ENCODE peak calls at places on chromosomes 2 and 18, in five cellular contexts. One of them, this sample, is unnamed.

GRCh38 chr2:71706836-71707235 is 253.5 kb downstream of the DYSF start:
- DNase-seq in GM12865: no peak
- DNase-seq in astrocyte of the spinal cord: no peak
- DNase-seq in bronchial epithelial cell: no peak
- DNase-seq in fibroblast of the aortic adventitia: no peak
- DNase-seq in this sample: no peak

GRCh38 chr2:68203587-68203986 is 45.9 kb downstream of the PNO1 start:
- DNase-seq in fibroblast of the aortic adventitia: no peak
- DNase-seq in bronchial epithelial cell: no peak
- DNase-seq in GM12865: peak; percentile 90
- DNase-seq in astrocyte of the spinal cord: no peak
- DNase-seq in this sample: no peak

GRCh38 chr18:22465859-22466602 is 48.3 kb upstream of the CTAGE1 start:
- DNase-seq in fibroblast of the aortic adventitia: peak; percentile 98
- DNase-seq in astrocyte of the spinal cord: peak; percentile 93
- DNase-seq in bronchial epithelial cell: peak; percentile 97
- DNase-seq in GM12865: no peak
- DNase-seq in this sample: no peak

GRCh38 chr2:240286596-240286995 is 146.1 kb upstream of the OTOS start:
- DNase-seq in bronchial epithelial cell: no peak
- DNase-seq in GM12865: no peak
- DNase-seq in astrocyte of the spinal cord: no peak
- DNase-seq in fibroblast of the aortic adventitia: no peak
- DNase-seq in this sample: no peak

GRCh38 chr2:28713582-28714292 is 37.9 kb upstream of the PPP1CB start:
- DNase-seq in bronchial epithelial cell: peak; percentile 75
- DNase-seq in GM12865: no peak
- DNase-seq in fibroblast of the aortic adventitia: peak; percentile 41
- DNase-seq in astrocyte of the spinal cord: peak; percentile 50
- DNase-seq in this sample: no peak

GRCh38 chr2:196248467-196249104 is 77.2 kb upstream of the STK17B start:
- DNase-seq in GM12865: no peak
- DNase-seq in fibroblast of the aortic adventitia: no peak
- DNase-seq in astrocyte of the spinal cord: no peak
- DNase-seq in bronchial epithelial cell: no peak
- DNase-seq in this sample: no peak

GRCh38 chr2:23430263-23430662 is 45.3 kb downstream of the KLHL29 start:
- DNase-seq in astrocyte of the spinal cord: peak; percentile 86
- DNase-seq in fibroblast of the aortic adventitia: peak; percentile 78
- DNase-seq in bronchial epithelial cell: peak; percentile 57
- DNase-seq in GM12865: no peak
- DNase-seq in this sample: no peak

GRCh38 chr2:146734042-146734715 is 1110.7 kb upstream of the ACVR2A start:
- DNase-seq in GM12865: peak; percentile 40
- DNase-seq in astrocyte of the spinal cord: peak; percentile 68
- DNase-seq in bronchial epithelial cell: peak; percentile 71
- DNase-seq in fibroblast of the aortic adventitia: peak; percentile 87
- DNase-seq in this sample: peak; percentile 31

GRCh38 chr2:46984642-46985476 is 69.3 kb upstream of the MCFD2 start:
- DNase-seq in astrocyte of the spinal cord: peak; percentile 93
- DNase-seq in fibroblast of the aortic adventitia: peak; percentile 96
- DNase-seq in GM12865: peak; percentile 90
- DNase-seq in bronchial epithelial cell: peak; percentile 95
- DNase-seq in this sample: no peak

GRCh38 chr2:27326536-27326935 is 3.6 kb upstream of the MPV17 start:
- DNase-seq in bronchial epithelial cell: no peak
- DNase-seq in fibroblast of the aortic adventitia: no peak
- DNase-seq in GM12865: no peak
- DNase-seq in astrocyte of the spinal cord: no peak
- DNase-seq in this sample: no peak

GRCh38 chr2:111162718-111163331 is 42.1 kb downstream of the BCL2L11 start:
- DNase-seq in fibroblast of the aortic adventitia: no peak
- DNase-seq in astrocyte of the spinal cord: no peak
- DNase-seq in bronchial epithelial cell: peak; percentile 51
- DNase-seq in GM12865: peak; percentile 15
- DNase-seq in this sample: peak; percentile 17

GRCh38 chr2:105929506-105929905 is 184.8 kb downstream of the NCK2 start:
- DNase-seq in GM12865: no peak
- DNase-seq in astrocyte of the spinal cord: no peak
- DNase-seq in fibroblast of the aortic adventitia: no peak
- DNase-seq in bronchial epithelial cell: peak; percentile 7
- DNase-seq in this sample: peak; percentile 94

GRCh38 chr2:190911813-190912212 is 31.2 kb downstream of the GLS start:
- DNase-seq in astrocyte of the spinal cord: no peak
- DNase-seq in fibroblast of the aortic adventitia: peak; percentile 20
- DNase-seq in bronchial epithelial cell: peak; percentile 63
- DNase-seq in GM12865: peak; percentile 38
- DNase-seq in this sample: no peak

GRCh38 chr18:21183670-21184069 is 58.4 kb upstream of the GREB1L start:
- DNase-seq in fibroblast of the aortic adventitia: no peak
- DNase-seq in bronchial epithelial cell: peak; percentile 50
- DNase-seq in astrocyte of the spinal cord: no peak
- DNase-seq in GM12865: peak; percentile 21
- DNase-seq in this sample: no peak

GRCh38 chr18:57194622-57195021 is 47.7 kb downstream of the BOD1L2 start:
- DNase-seq in astrocyte of the spinal cord: no peak
- DNase-seq in fibroblast of the aortic adventitia: no peak
- DNase-seq in bronchial epithelial cell: no peak
- DNase-seq in GM12865: no peak
- DNase-seq in this sample: no peak

GRCh38 chr18:63155910-63156773 is 163.4 kb downstream of the BCL2 start:
- DNase-seq in fibroblast of the aortic adventitia: no peak
- DNase-seq in bronchial epithelial cell: no peak
- DNase-seq in astrocyte of the spinal cord: no peak
- DNase-seq in GM12865: peak; percentile 53
- DNase-seq in this sample: no peak

GRCh38 chr2:109266998-109267854 is 138.2 kb downstream of the SH3RF3 start:
- DNase-seq in astrocyte of the spinal cord: no peak
- DNase-seq in bronchial epithelial cell: peak; percentile 81
- DNase-seq in GM12865: no peak
- DNase-seq in fibroblast of the aortic adventitia: peak; percentile 35
- DNase-seq in this sample: no peak

GRCh38 chr2:52520646-52521045 is 1247.0 kb upstream of the CHAC2 start:
- DNase-seq in bronchial epithelial cell: no peak
- DNase-seq in GM12865: no peak
- DNase-seq in fibroblast of the aortic adventitia: no peak
- DNase-seq in astrocyte of the spinal cord: no peak
- DNase-seq in this sample: no peak

GRCh38 chr2:39234754-39235153 is 9.0 kb downstream of the CDKL4 start:
- DNase-seq in bronchial epithelial cell: peak; percentile 87
- DNase-seq in GM12865: no peak
- DNase-seq in astrocyte of the spinal cord: no peak
- DNase-seq in fibroblast of the aortic adventitia: peak; percentile 11
- DNase-seq in this sample: no peak

GRCh38 chr18:36095936-36096519 is 28.7 kb upstream of the RPRD1A start:
- DNase-seq in bronchial epithelial cell: peak; percentile 71
- DNase-seq in fibroblast of the aortic adventitia: peak; percentile 89
- DNase-seq in GM12865: peak; percentile 74
- DNase-seq in astrocyte of the spinal cord: peak; percentile 77
- DNase-seq in this sample: peak; percentile 73

GRCh38 chr2:30732376-30732775 is 74.9 kb downstream of the CAPN13 start:
- DNase-seq in GM12865: no peak
- DNase-seq in bronchial epithelial cell: no peak
- DNase-seq in fibroblast of the aortic adventitia: no peak
- DNase-seq in astrocyte of the spinal cord: no peak
- DNase-seq in this sample: no peak

GRCh38 chr2:145925591-145925990 is 1405.7 kb upstream of the ZEB2 start:
- DNase-seq in GM12865: no peak
- DNase-seq in bronchial epithelial cell: no peak
- DNase-seq in astrocyte of the spinal cord: no peak
- DNase-seq in fibroblast of the aortic adventitia: no peak
- DNase-seq in this sample: no peak

GRCh38 chr18:23906658-23907057 is 107.9 kb upstream of the TTC39C start:
- DNase-seq in astrocyte of the spinal cord: no peak
- DNase-seq in GM12865: no peak
- DNase-seq in bronchial epithelial cell: no peak
- DNase-seq in fibroblast of the aortic adventitia: no peak
- DNase-seq in this sample: no peak

GRCh38 chr18:23897733-23898132 is 116.8 kb upstream of the TTC39C start:
- DNase-seq in GM12865: no peak
- DNase-seq in astrocyte of the spinal cord: no peak
- DNase-seq in bronchial epithelial cell: no peak
- DNase-seq in fibroblast of the aortic adventitia: no peak
- DNase-seq in this sample: no peak

GRCh38 chr18:23903971-23904370 is 110.6 kb upstream of the TTC39C start:
- DNase-seq in fibroblast of the aortic adventitia: no peak
- DNase-seq in astrocyte of the spinal cord: no peak
- DNase-seq in bronchial epithelial cell: no peak
- DNase-seq in GM12865: no peak
- DNase-seq in this sample: no peak

GRCh38 chr18:23900979-23901378 is 113.6 kb upstream of the TTC39C start:
- DNase-seq in fibroblast of the aortic adventitia: peak; percentile 74
- DNase-seq in bronchial epithelial cell: no peak
- DNase-seq in GM12865: peak; percentile 40
- DNase-seq in astrocyte of the spinal cord: peak; percentile 14
- DNase-seq in this sample: no peak

DNA sequence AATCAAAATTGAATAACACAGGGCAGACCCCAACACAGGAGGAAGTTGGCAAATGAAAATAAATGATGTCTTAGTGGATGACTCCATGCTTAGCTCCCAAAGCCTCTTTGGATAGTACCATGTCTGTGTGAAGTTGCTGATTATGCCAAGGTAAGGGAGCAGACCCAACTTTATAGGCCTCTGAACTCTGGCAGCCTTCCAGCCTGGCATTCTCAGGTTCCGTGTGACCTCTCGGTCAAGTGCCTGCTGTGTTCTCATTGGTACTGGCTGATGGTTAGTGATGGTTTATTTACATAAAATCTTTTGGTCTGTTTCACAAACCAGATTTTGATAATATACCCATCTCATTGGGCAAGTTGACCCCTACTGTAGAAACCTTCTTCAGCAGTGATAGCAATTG is 112.2 kb upstream of the TTC39C start:
- DNase-seq in bronchial epithelial cell: no peak
- DNase-seq in fibroblast of the aortic adventitia: no peak
- DNase-seq in GM12865: no peak
- DNase-seq in astrocyte of the spinal cord: no peak
- DNase-seq in this sample: no peak
- H3K4me3 ChIP-seq in bronchial epithelial cell: no peak overlapping the region
- H3K4me3 ChIP-seq in fibroblast of the aortic adventitia: no peak overlapping the region
- H3K4me3 ChIP-seq in GM12865: no peak overlapping the region
- H3K4me3 ChIP-seq in astrocyte of the spinal cord: no peak overlapping the region
- H3K4me3 ChIP-seq in this sample: no peak overlapping the region

GRCh38 chr18:27599202-27599829 is 414.2 kb upstream of the CHST9 start:
- DNase-seq in fibroblast of the aortic adventitia: peak; percentile 49
- DNase-seq in GM12865: peak; percentile 53
- DNase-seq in astrocyte of the spinal cord: peak; percentile 41
- DNase-seq in bronchial epithelial cell: peak; percentile 38
- DNase-seq in this sample: peak; percentile 12

GRCh38 chr18:27600245-27600644 is 415.1 kb upstream of the CHST9 start:
- DNase-seq in bronchial epithelial cell: no peak
- DNase-seq in astrocyte of the spinal cord: no peak
- DNase-seq in fibroblast of the aortic adventitia: no peak
- DNase-seq in GM12865: peak; percentile 14
- DNase-seq in this sample: no peak

GRCh38 chr18:27604583-27604982 is 419.5 kb upstream of the CHST9 start:
- DNase-seq in bronchial epithelial cell: peak; percentile 82
- DNase-seq in astrocyte of the spinal cord: peak; percentile 37
- DNase-seq in fibroblast of the aortic adventitia: peak; percentile 9
- DNase-seq in GM12865: no peak
- DNase-seq in this sample: no peak

GRCh38 chr18:27605107-27605834 is 420.2 kb upstream of the CHST9 start:
- DNase-seq in astrocyte of the spinal cord: peak; percentile 82
- DNase-seq in bronchial epithelial cell: peak; percentile 66
- DNase-seq in GM12865: peak; percentile 62
- DNase-seq in fibroblast of the aortic adventitia: peak; percentile 80
- DNase-seq in this sample: peak; percentile 15

GRCh38 chr18:27602092-27602491 is 417.0 kb upstream of the CHST9 start:
- DNase-seq in astrocyte of the spinal cord: no peak
- DNase-seq in fibroblast of the aortic adventitia: no peak
- DNase-seq in bronchial epithelial cell: no peak
- DNase-seq in GM12865: no peak
- DNase-seq in this sample: no peak
- H3K4me3 ChIP-seq in astrocyte of the spinal cord: no peak overlapping the region
- H3K4me3 ChIP-seq in fibroblast of the aortic adventitia: no peak overlapping the region
- H3K4me3 ChIP-seq in bronchial epithelial cell: no peak overlapping the region
- H3K4me3 ChIP-seq in GM12865: no peak overlapping the region
- H3K4me3 ChIP-seq in this sample: no peak overlapping the region

GRCh38 chr2:100015849-100016248 is 126.5 kb downstream of the AFF3 start:
- DNase-seq in astrocyte of the spinal cord: no peak
- DNase-seq in GM12865: no peak
- DNase-seq in bronchial epithelial cell: no peak
- DNase-seq in fibroblast of the aortic adventitia: no peak
- DNase-seq in this sample: no peak

GRCh38 chr2:100017633-100018032 is 124.8 kb downstream of the AFF3 start:
- DNase-seq in fibroblast of the aortic adventitia: peak; percentile 81
- DNase-seq in GM12865: no peak
- DNase-seq in astrocyte of the spinal cord: peak; percentile 46
- DNase-seq in bronchial epithelial cell: no peak
- DNase-seq in this sample: no peak

GRCh38 chr2:100018794-100019193 is 123.6 kb downstream of the AFF3 start:
- DNase-seq in GM12865: no peak
- DNase-seq in astrocyte of the spinal cord: peak; percentile 68
- DNase-seq in fibroblast of the aortic adventitia: peak; percentile 51
- DNase-seq in bronchial epithelial cell: peak; percentile 5
- DNase-seq in this sample: no peak

GRCh38 chr2:100018312-100018711 is 124.1 kb downstream of the AFF3 start:
- DNase-seq in bronchial epithelial cell: no peak
- DNase-seq in astrocyte of the spinal cord: no peak
- DNase-seq in fibroblast of the aortic adventitia: no peak
- DNase-seq in GM12865: no peak
- DNase-seq in this sample: no peak

DNA sequence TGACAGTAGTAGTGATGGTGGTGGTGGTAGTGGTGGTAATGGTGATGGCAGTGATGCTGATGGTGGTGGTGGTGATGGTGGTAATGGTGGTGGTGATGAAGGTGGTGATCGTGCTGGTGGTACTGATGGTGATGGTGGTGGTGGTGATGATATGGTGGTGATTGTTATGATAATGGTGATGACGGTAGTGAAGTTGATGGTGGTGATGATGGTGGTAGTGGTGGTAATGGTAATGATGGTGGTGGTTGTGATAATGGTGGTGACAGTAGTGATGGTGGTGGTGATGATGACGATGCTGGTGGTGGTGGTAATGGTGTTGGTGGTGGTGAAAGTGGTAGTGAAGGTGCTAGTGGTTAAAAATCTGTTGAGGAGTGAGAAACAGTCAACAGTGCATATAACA is 125.6 kb downstream of the AFF3 start:
- DNase-seq in GM12865: no peak
- DNase-seq in fibroblast of the aortic adventitia: no peak
- DNase-seq in bronchial epithelial cell: no peak
- DNase-seq in astrocyte of the spinal cord: no peak
- DNase-seq in this sample: no peak
- H3K4me3 ChIP-seq in GM12865: no peak overlapping the region
- H3K4me3 ChIP-seq in fibroblast of the aortic adventitia: no peak overlapping the region
- H3K4me3 ChIP-seq in bronchial epithelial cell: no peak overlapping the region
- H3K4me3 ChIP-seq in astrocyte of the spinal cord: no peak overlapping the region
- H3K4me3 ChIP-seq in this sample: no peak overlapping the region

DNA sequence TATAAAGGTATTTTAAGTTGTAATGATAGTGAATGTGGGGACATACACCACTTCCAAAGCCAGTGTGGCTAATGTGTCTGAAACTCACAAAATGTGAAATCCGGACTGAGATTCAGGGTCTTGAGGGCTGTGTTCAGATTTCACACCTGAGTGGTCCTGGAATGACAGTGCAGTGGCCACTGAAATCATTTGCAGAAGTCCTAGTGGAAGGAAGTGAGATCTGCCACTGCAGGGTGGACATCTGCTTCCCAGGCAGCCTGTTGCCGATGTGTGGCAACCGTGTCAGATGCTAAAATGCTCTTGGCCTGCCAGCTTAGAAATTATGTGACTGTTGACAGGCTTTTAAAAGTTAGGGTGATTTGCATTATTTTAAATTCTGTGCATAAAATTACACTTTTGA is 77.8 kb upstream of the TMEM200C start:
- DNase-seq in astrocyte of the spinal cord: no peak
- DNase-seq in fibroblast of the aortic adventitia: no peak
- DNase-seq in bronchial epithelial cell: no peak
- DNase-seq in GM12865: peak; percentile 81
- DNase-seq in this sample: no peak
- H3K4me3 ChIP-seq in astrocyte of the spinal cord: no peak overlapping the region
- H3K4me3 ChIP-seq in fibroblast of the aortic adventitia: no peak overlapping the region
- H3K4me3 ChIP-seq in bronchial epithelial cell: no peak overlapping the region
- H3K4me3 ChIP-seq in GM12865: no peak overlapping the region
- H3K4me3 ChIP-seq in this sample: no peak overlapping the region